ENCODE peak calls at places on chromosomes 1 and 21, in six cellular contexts. One of them, this sample, is unnamed. For H3K4me1, the result is how much of the 10 kb centered on the place peaks cover.

GRCh38 chr1:110746644-110747259 is 72.0 kb upstream of the KCNA3 start:
- DNase-seq in mesendoderm: peak
- DNase-seq in neuronal stem cell: peak
- DNase-seq in IMR-90: peak
- DNase-seq in H9: peak
- DNase-seq in H1: peak
- DNase-seq in this sample: peak

GRCh38 chr1:58727363-58727762 is 27.5 kb upstream of the MYSM1 start:
- DNase-seq in neuronal stem cell: no peak
- DNase-seq in H1: no peak
- DNase-seq in IMR-90: peak
- DNase-seq in H9: no peak
- DNase-seq in mesendoderm: peak
- DNase-seq in this sample: peak

GRCh38 chr1:61116421-61116820 is 34.1 kb downstream of the NFIA start:
- DNase-seq in H9: no peak
- DNase-seq in mesendoderm: no peak
- DNase-seq in IMR-90: no peak
- DNase-seq in neuronal stem cell: no peak
- DNase-seq in H1: no peak
- DNase-seq in this sample: peak

GRCh38 chr1:224340711-224341384 is 10.9 kb upstream of the NVL start:
- DNase-seq in H1: peak
- DNase-seq in mesendoderm: peak
- DNase-seq in neuronal stem cell: no peak
- DNase-seq in H9: peak
- DNase-seq in IMR-90: no peak
- DNase-seq in this sample: no peak

GRCh38 chr1:39142394-39143060 is 62.0 kb upstream of the MACF1 start:
- DNase-seq in mesendoderm: peak
- DNase-seq in neuronal stem cell: peak
- DNase-seq in IMR-90: no peak
- DNase-seq in H1: no peak
- DNase-seq in H9: peak
- DNase-seq in this sample: no peak

GRCh38 chr1:84143796-84144565 is at the start of gene PRKACB:
- DNase-seq in IMR-90: peak
- DNase-seq in mesendoderm: no peak
- DNase-seq in H9: no peak
- DNase-seq in H1: no peak
- DNase-seq in neuronal stem cell: no peak
- DNase-seq in this sample: peak

GRCh38 chr1:18618546-18619466 is 11.8 kb upstream of the PAX7 start:
- DNase-seq in H9: no peak
- DNase-seq in mesendoderm: no peak
- DNase-seq in neuronal stem cell: no peak
- DNase-seq in H1: no peak
- DNase-seq in IMR-90: no peak
- DNase-seq in this sample: no peak

GRCh38 chr1:173429517-173430477 is 47.3 kb upstream of the PRDX6 start:
- DNase-seq in H9: peak
- DNase-seq in neuronal stem cell: peak
- DNase-seq in IMR-90: peak
- DNase-seq in H1: peak
- DNase-seq in mesendoderm: peak
- DNase-seq in this sample: peak

GRCh38 chr1:19759740-19760089 is 40.0 kb downstream of the TMCO4 start:
- DNase-seq in IMR-90: peak
- DNase-seq in H1: no peak
- DNase-seq in neuronal stem cell: no peak
- DNase-seq in H9: no peak
- DNase-seq in mesendoderm: peak
- DNase-seq in this sample: no peak

GRCh38 chr1:200890027-200890426 is 4.7 kb upstream of the INAVA start:
- DNase-seq in H1: no peak
- DNase-seq in neuronal stem cell: no peak
- DNase-seq in mesendoderm: no peak
- DNase-seq in IMR-90: no peak
- DNase-seq in H9: no peak
- DNase-seq in this sample: no peak

GRCh38 chr21:15343066-15343465 is 278.3 kb upstream of the NRIP1 start:
- DNase-seq in H1: no peak
- DNase-seq in IMR-90: no peak
- DNase-seq in neuronal stem cell: no peak
- DNase-seq in H9: no peak
- DNase-seq in mesendoderm: no peak
- DNase-seq in this sample: no peak

GRCh38 chr1:246372502-246372901 is 134.6 kb downstream of the SMYD3 start:
- DNase-seq in H9: no peak
- DNase-seq in neuronal stem cell: no peak
- DNase-seq in mesendoderm: no peak
- DNase-seq in IMR-90: no peak
- DNase-seq in H1: no peak
- DNase-seq in this sample: no peak

GRCh38 chr1:93608188-93609109 is 73.2 kb downstream of the BCAR3 start:
- DNase-seq in mesendoderm: peak
- DNase-seq in H9: no peak
- DNase-seq in H1: no peak
- DNase-seq in IMR-90: peak
- DNase-seq in neuronal stem cell: no peak
- DNase-seq in this sample: peak
- H3K4me1 ChIP-seq in mesendoderm: under half
- H3K4me1 ChIP-seq in H9: under half
- H3K4me1 ChIP-seq in H1: under half
- H3K4me1 ChIP-seq in IMR-90: under half
- H3K4me1 ChIP-seq in neuronal stem cell: under half
- H3K4me1 ChIP-seq in this sample: under half

GRCh38 chr1:207081806-207082205 is 6.9 kb upstream of the C4BPB start:
- DNase-seq in H1: no peak
- DNase-seq in neuronal stem cell: no peak
- DNase-seq in H9: no peak
- DNase-seq in IMR-90: no peak
- DNase-seq in mesendoderm: no peak
- DNase-seq in this sample: no peak

GRCh38 chr1:207088161-207088560 is 499 bp upstream of the C4BPB start:
- DNase-seq in H1: no peak
- DNase-seq in neuronal stem cell: no peak
- DNase-seq in mesendoderm: peak
- DNase-seq in H9: no peak
- DNase-seq in IMR-90: no peak
- DNase-seq in this sample: no peak

GRCh38 chr1:207084241-207084640 is 4.4 kb upstream of the C4BPB start:
- DNase-seq in mesendoderm: no peak
- DNase-seq in H1: no peak
- DNase-seq in neuronal stem cell: no peak
- DNase-seq in IMR-90: peak
- DNase-seq in H9: no peak
- DNase-seq in this sample: peak

GRCh38 chr1:207085887-207086286 is 2.8 kb upstream of the C4BPB start:
- DNase-seq in H1: no peak
- DNase-seq in H9: no peak
- DNase-seq in mesendoderm: peak
- DNase-seq in IMR-90: no peak
- DNase-seq in neuronal stem cell: no peak
- DNase-seq in this sample: no peak

GRCh38 chr1:207084701-207085180 is 3.9 kb upstream of the C4BPB start:
- DNase-seq in H1: peak
- DNase-seq in H9: peak
- DNase-seq in IMR-90: peak
- DNase-seq in neuronal stem cell: peak
- DNase-seq in mesendoderm: peak
- DNase-seq in this sample: peak
- H2BK15ac ChIP-seq in H1: no peak
- H2BK15ac ChIP-seq in H9: no peak
- H2BK15ac ChIP-seq in IMR-90: no peak
- H2BK15ac ChIP-seq in neuronal stem cell: no peak
- H2BK15ac ChIP-seq in mesendoderm: no peak
- H2BK15ac ChIP-seq in this sample: no peak

GRCh38 chr1:15735304-15736034 is 589 bp upstream of the SLC25A34 start:
- DNase-seq in H1: no peak
- DNase-seq in neuronal stem cell: no peak
- DNase-seq in IMR-90: no peak
- DNase-seq in H9: no peak
- DNase-seq in mesendoderm: no peak
- DNase-seq in this sample: no peak
- H3K18ac ChIP-seq in H1: no peak
- H3K18ac ChIP-seq in neuronal stem cell: peak
- H3K18ac ChIP-seq in IMR-90: no peak
- H3K18ac ChIP-seq in H9: no peak
- H3K18ac ChIP-seq in mesendoderm: no peak
- H3K18ac ChIP-seq in this sample: no peak

GRCh38 chr1:203317429-203318228 is 12.3 kb downstream of the BTG2 start:
- DNase-seq in IMR-90: no peak
- DNase-seq in H1: no peak
- DNase-seq in H9: no peak
- DNase-seq in neuronal stem cell: no peak
- DNase-seq in mesendoderm: no peak
- DNase-seq in this sample: no peak
- H3K4me1 ChIP-seq in IMR-90: under half
- H3K4me1 ChIP-seq in H1: under half
- H3K4me1 ChIP-seq in H9: under half
- H3K4me1 ChIP-seq in neuronal stem cell: under half
- H3K4me1 ChIP-seq in mesendoderm: under half
- H3K4me1 ChIP-seq in this sample: under half

This sample was measured in mesenchymal stem cell.